ENCODE peak calls at places on chromosomes 3 and 15, in six cellular contexts. J is RPMI8226; Y is stimulated activated CD8-positive, alpha-beta memory T cell treated with anti-CD3 and anti-CD28 coated beads, Interleukin-7, amount 100 ng/mL, for 48 hours; Z is progenitor cell of endocrine pancreas; M is stimulated activated CD4-positive, alpha-beta T cell treated with anti-CD3 and anti-CD28 coated beads, Interleukin-1b, Interleukin-23, amount 100 ng/mL, for 1 hour; F is transverse colon. I is an unnamed sample.

GRCh38 chr15:41241251-41241964 is 10.3 kb downstream of the CHP1 start:
- DNase-seq in Y (no peak), Z (no peak), F (peak), M (no peak), J (no peak), I (no peak)

GRCh38 chr3:14487086-14487485 is 53.1 kb downstream of the GRIP2 start:
- DNase-seq in F (no peak), Y (no peak), M (no peak), Z (no peak), J (no peak), I (no peak)

GRCh38 chr15:58839485-58839884 is 68.4 kb downstream of the MINDY2 start:
- DNase-seq in J (peak), M (no peak), Y (no peak), Z (no peak), F (no peak), I (no peak)

GRCh38 chr3:127690823-127691452 is 18.2 kb downstream of the ABTB1 start:
- DNase-seq in M (no peak), Y (no peak), F (no peak), Z (no peak), J (peak), I (no peak)

GRCh38 chr3:43766672-43767465 is 76.1 kb downstream of the ABHD5 start:
- DNase-seq in Z (no peak), F (no peak), M (no peak), J (no peak), Y (no peak), I (no peak)

GRCh38 chr3:101466465-101467309 is 46.3 kb downstream of the SENP7 start:
- DNase-seq in J (no peak), F (peak), M (no peak), Y (no peak), Z (peak), I (no peak)

GRCh38 chr3:142844339-142844977 is 44.4 kb downstream of the PCOLCE2 start:
- DNase-seq in J (peak), Z (no peak), M (no peak), F (no peak), Y (peak), I (no peak)

GRCh38 chr3:77541203-77541922 is 501.5 kb downstream of the ROBO2 start:
- DNase-seq in M (no peak), J (no peak), F (no peak), Z (no peak), Y (no peak), I (no peak)

GRCh38 chr3:120348065-120348980 is 831 bp downstream of the LRRC58 start:
- DNase-seq in Z (no peak), F (no peak), Y (peak), M (no peak), J (peak), I (no peak)

GRCh38 chr3:186807231-186807630 is 949 bp upstream of the RFC4 start:
- DNase-seq in M (no peak), Z (no peak), F (no peak), Y (no peak), J (no peak), I (no peak)

GRCh38 chr3:138367912-138368311 is 19.5 kb downstream of the MRAS start:
- DNase-seq in Z (no peak), Y (no peak), F (peak), J (peak), M (no peak), I (peak)

GRCh38 chr15:99703603-99704443 is 29.4 kb downstream of the LYSMD4 start:
- DNase-seq in M (no peak), F (no peak), Z (no peak), J (peak), Y (no peak), I (no peak)

GRCh38 chr3:47424434-47425382 is 43.9 kb downstream of the PTPN23 start:
- DNase-seq in F (no peak), J (no peak), Y (no peak), Z (no peak), M (no peak), I (no peak)

GRCh38 chr3:177724020-177724638 is 526.8 kb upstream of the TBL1XR1 start:
- DNase-seq in F (peak), J (no peak), M (no peak), Z (no peak), Y (no peak), I (peak)

GRCh38 chr3:153158961-153159735 is 2.9 kb upstream of the RAP2B start:
- DNase-seq in Y (no peak), J (no peak), Z (no peak), F (no peak), M (no peak), I (no peak)

GRCh38 chr3:154835638-154836037 is 244.5 kb upstream of the MME start:
- DNase-seq in M (no peak), Y (no peak), J (no peak), Z (no peak), F (no peak), I (no peak)

GRCh38 chr3:173019378-173019777 is 121.7 kb downstream of the SPATA16 start:
- DNase-seq in M (no peak), Z (no peak), F (no peak), Y (no peak), J (no peak), I (no peak)

GRCh38 chr3:114394551-114394950 is 100.7 kb downstream of the TIGIT start:
- DNase-seq in Z (no peak), M (no peak), F (no peak), Y (no peak), J (no peak), I (no peak)

GRCh38 chr3:46861293-46861995 is 1.8 kb downstream of the MYL3 start:
- DNase-seq in Z (no peak), F (no peak), M (no peak), Y (no peak), J (no peak), I (no peak)

GRCh38 chr15:54033954-54034458 is 55.8 kb downstream of the UNC13C start:
- DNase-seq in Y (no peak), Z (no peak), M (no peak), J (no peak), F (no peak), I (no peak)

GRCh38 chr3:2978977-2979732 is 131.0 kb downstream of the IL5RA start:
- DNase-seq in J (no peak), Y (no peak), M (no peak), F (no peak), Z (no peak), I (no peak)

GRCh38 chr3:52787672-52788625 is 6.6 kb upstream of the ITIH3 start:
- DNase-seq in Y (no peak), J (no peak), M (no peak), Z (no peak), F (no peak), I (no peak)

GRCh38 chr3:42699511-42699971 is 3.1 kb downstream of the HHATL start:
- DNase-seq in F (no peak), Y (no peak), J (no peak), Z (no peak), M (no peak), I (no peak)

GRCh38 chr15:88803920-88804247 is 648 bp downstream of the ACAN start:
- DNase-seq in M (no peak), Z (no peak), J (no peak), Y (no peak), F (no peak), I (no peak)

GRCh38 chr3:179071161-179071568 is 444 bp downstream of the ZMAT3 start:
- DNase-seq in M (peak), Y (peak), Z (peak), F (peak), J (peak), I (no peak)

GRCh38 chr15:77853910-77854309 is 221.2 kb upstream of the LINGO1 start:
- DNase-seq in Z (no peak), M (no peak), Y (no peak), F (no peak), J (no peak), I (no peak)

GRCh38 chr3:17759901-17760300 is 17.5 kb upstream of the TBC1D5 start:
- DNase-seq in J (no peak), Y (no peak), Z (no peak), M (no peak), F (no peak), I (no peak)

GRCh38 chr15:90086868-90087268 is 15.4 kb downstream of the IDH2 start:
- DNase-seq in M (peak), J (peak), Z (no peak), F (peak), Y (no peak), I (no peak)

GRCh38 chr15:89998141-89998661 is 2.9 kb upstream of the ZNF710 start:
- DNase-seq in Y (no peak), M (no peak), J (no peak), F (no peak), Z (peak), I (no peak)

GRCh38 chr3:37086918-37087317 is 87.5 kb downstream of the LRRFIP2 start:
- DNase-seq in F (no peak), M (no peak), Y (no peak), J (no peak), Z (no peak), I (no peak)

GRCh38 chr15:80389370-80389769 is 14.8 kb upstream of the ARNT2 start:
- DNase-seq in J (no peak), Y (no peak), M (no peak), Z (no peak), F (no peak), I (no peak)

GRCh38 chr3:58151637-58152036 is 59.1 kb downstream of the DNASE1L3 start:
- DNase-seq in Z (no peak), Y (no peak), M (no peak), F (no peak), J (no peak), I (no peak)

GRCh38 chr3:142987080-142987700 is 14.2 kb upstream of the U2SURP start:
- DNase-seq in Z (no peak), J (peak), Y (no peak), M (no peak), F (no peak), I (no peak)